ENCODE peak calls at places on chromosomes 12 and 14, in five cellular contexts. B is stimulated activated naive CD8-positive, alpha-beta T cell treated with anti-CD3 and anti-CD28 coated beads, Interleukin-15, Interleukin-2, amounts not matched to agents 100 U/mL and 50 U/mL, for 24 hours; R is activated naive CD4-positive, alpha-beta T cell; D is epithelial cell of esophagus; K is DMS 273 treated with DMSO at 0.1 percent for 48 hours. S is an unnamed sample.

GRCh38 chr14:69536976-69537375 is 37.7 kb downstream of the CCDC177 start:
- DNase-seq in B (no peak), R (no peak), D (no peak), K (no peak), S (peak)

GRCh38 chr12:93427779-93428564 is 13.8 kb downstream of the UBE2N start:
- DNase-seq in B (no peak), R (no peak), D (peak), K (no peak), S (no peak)

GRCh38 chr12:47249719-47250506 is 170.2 kb upstream of the AMIGO2 start:
- DNase-seq in B (no peak), R (no peak), D (peak), K (no peak), S (no peak)

GRCh38 chr12:14893471-14894250 is 8.0 kb upstream of the MGP start:
- DNase-seq in B (no peak), R (no peak), D (no peak), K (no peak), S (no peak)

GRCh38 chr12:1796515-1797010 is 23.8 kb upstream of the LRTM2 start:
- DNase-seq in B (peak), R (no peak), D (peak), K (no peak), S (no peak)

GRCh38 chr12:114403044-114403689 is 2.8 kb downstream of the TBX5 start:
- DNase-seq in B (no peak), R (no peak), D (no peak), K (no peak), S (peak)

GRCh38 chr12:84079621-84080020 is 833.0 kb downstream of the SLC6A15 start:
- DNase-seq in B (no peak), R (no peak), D (peak), K (no peak), S (no peak)

GRCh38 chr14:63342381-63342780 is 23.6 kb upstream of the GPHB5 start:
- DNase-seq in B (no peak), R (no peak), D (peak), K (no peak), S (no peak)

S was measured in kidney tubule cell.